ENCODE peak calls at places on chromosomes 13 and 19, in seven cellular contexts. One of them, this sample, is unnamed.

GRCh38 chr19:10525636-10526035 is 8.4 kb upstream of the S1PR5 start:
- DNase-seq in H1: no peak
- DNase-seq in GM12892: no peak
- DNase-seq in GM12878: no peak
- DNase-seq in HepG2: no peak
- DNase-seq in SK-N-SH: no peak
- DNase-seq in GM12891: no peak
- DNase-seq in this sample: no peak

GRCh38 chr13:100722517-100722916 is 47.9 kb upstream of the TMTC4 start:
- DNase-seq in SK-N-SH: no peak
- DNase-seq in HepG2: no peak
- DNase-seq in GM12891: no peak
- DNase-seq in H1: no peak
- DNase-seq in GM12892: no peak
- DNase-seq in GM12878: no peak
- DNase-seq in this sample: no peak

GRCh38 chr19:49421878-49422202 is 1.4 kb downstream of the PTH2 start:
- DNase-seq in GM12892: no peak
- DNase-seq in GM12878: no peak
- DNase-seq in GM12891: no peak
- DNase-seq in H1: no peak
- DNase-seq in SK-N-SH: no peak
- DNase-seq in HepG2: no peak
- DNase-seq in this sample: no peak

GRCh38 chr19:14561832-14562351 is 10.0 kb downstream of the NDUFB7 start:
- DNase-seq in H1: no peak
- DNase-seq in GM12891: no peak
- DNase-seq in HepG2: no peak
- DNase-seq in GM12878: no peak
- DNase-seq in SK-N-SH: peak; percentile 14
- DNase-seq in GM12892: no peak
- DNase-seq in this sample: no peak

GRCh38 chr19:37855098-37855497 is 51.3 kb downstream of the WDR87 start:
- DNase-seq in GM12892: peak; percentile 9
- DNase-seq in SK-N-SH: peak; percentile 95
- DNase-seq in GM12891: peak; percentile 37
- DNase-seq in GM12878: no peak
- DNase-seq in H1: no peak
- DNase-seq in HepG2: no peak
- DNase-seq in this sample: no peak

GRCh38 chr13:39209731-39210633 is 171.7 kb downstream of the NHLRC3 start:
- DNase-seq in H1: no peak
- DNase-seq in GM12878: no peak
- DNase-seq in SK-N-SH: no peak
- DNase-seq in GM12891: no peak
- DNase-seq in GM12892: no peak
- DNase-seq in HepG2: no peak
- DNase-seq in this sample: no peak

GRCh38 chr13:67119481-67119883 is 110.7 kb downstream of the PCDH9 start:
- DNase-seq in GM12891: no peak
- DNase-seq in H1: no peak
- DNase-seq in GM12892: no peak
- DNase-seq in GM12878: no peak
- DNase-seq in SK-N-SH: no peak
- DNase-seq in HepG2: no peak
- DNase-seq in this sample: no peak

GRCh38 chr13:66225071-66225470 is 1005.1 kb downstream of the PCDH9 start:
- DNase-seq in SK-N-SH: no peak
- DNase-seq in GM12878: no peak
- DNase-seq in GM12891: no peak
- DNase-seq in HepG2: no peak
- DNase-seq in H1: no peak
- DNase-seq in GM12892: no peak
- DNase-seq in this sample: no peak

GRCh38 chr19:54430306-54431254 is 15.3 kb downstream of the TTYH1 start:
- DNase-seq in H1: no peak
- DNase-seq in HepG2: no peak
- DNase-seq in GM12878: no peak
- DNase-seq in SK-N-SH: peak; percentile 86
- DNase-seq in GM12892: peak; percentile 56
- DNase-seq in GM12891: no peak
- DNase-seq in this sample: peak; percentile 84

GRCh38 chr13:89845874-89846273 is 1501.6 kb upstream of the MIR17HG start:
- DNase-seq in GM12878: no peak
- DNase-seq in HepG2: no peak
- DNase-seq in SK-N-SH: no peak
- DNase-seq in H1: no peak
- DNase-seq in GM12892: no peak
- DNase-seq in GM12891: no peak
- DNase-seq in this sample: no peak

GRCh38 chr19:28862238-28862637 is 350.7 kb downstream of the UQCRFS1 start:
- DNase-seq in GM12892: no peak
- DNase-seq in GM12891: no peak
- DNase-seq in HepG2: no peak
- DNase-seq in SK-N-SH: no peak
- DNase-seq in GM12878: no peak
- DNase-seq in H1: no peak
- DNase-seq in this sample: no peak

GRCh38 chr13:94345374-94346195 is 133.9 kb downstream of the DCT start:
- DNase-seq in GM12891: no peak
- DNase-seq in GM12892: no peak
- DNase-seq in H1: no peak
- DNase-seq in HepG2: peak; percentile 22
- DNase-seq in GM12878: no peak
- DNase-seq in SK-N-SH: peak; percentile 51
- DNase-seq in this sample: no peak

GRCh38 chr19:46533085-46534081 is 37.7 kb upstream of the PNMA8B start:
- DNase-seq in GM12878: no peak
- DNase-seq in GM12892: no peak
- DNase-seq in GM12891: no peak
- DNase-seq in SK-N-SH: peak; percentile 77
- DNase-seq in HepG2: no peak
- DNase-seq in H1: no peak
- DNase-seq in this sample: no peak

GRCh38 chr19:33259532-33259931 is 33.9 kb upstream of the SLC7A10 start:
- DNase-seq in SK-N-SH: no peak
- DNase-seq in GM12878: no peak
- DNase-seq in H1: no peak
- DNase-seq in GM12891: no peak
- DNase-seq in HepG2: no peak
- DNase-seq in GM12892: no peak
- DNase-seq in this sample: no peak

GRCh38 chr19:2016041-2016807 is 710 bp upstream of the BTBD2 start:
- DNase-seq in H1: no peak
- DNase-seq in SK-N-SH: peak; percentile 87
- DNase-seq in GM12878: peak; percentile 46
- DNase-seq in GM12892: peak; percentile 78
- DNase-seq in HepG2: peak; percentile 63
- DNase-seq in GM12891: peak; percentile 71
- DNase-seq in this sample: peak; percentile 76

GRCh38 chr19:17209126-17210036 is 5.8 kb upstream of the USE1 start:
- DNase-seq in GM12891: peak; percentile 73
- DNase-seq in SK-N-SH: peak; percentile 95
- DNase-seq in H1: peak; percentile 97
- DNase-seq in GM12892: peak; percentile 68
- DNase-seq in HepG2: no peak
- DNase-seq in GM12878: no peak
- DNase-seq in this sample: peak; percentile 99

GRCh38 chr13:28329395-28330158 is 165.4 kb downstream of the FLT1 start:
- DNase-seq in GM12891: no peak
- DNase-seq in HepG2: no peak
- DNase-seq in GM12878: no peak
- DNase-seq in GM12892: no peak
- DNase-seq in H1: no peak
- DNase-seq in SK-N-SH: no peak
- DNase-seq in this sample: peak; percentile 21

GRCh38 chr13:77028202-77028601 is 1.2 kb upstream of the FBXL3 start:
- DNase-seq in GM12892: no peak
- DNase-seq in GM12878: no peak
- DNase-seq in HepG2: no peak
- DNase-seq in GM12891: no peak
- DNase-seq in H1: no peak
- DNase-seq in SK-N-SH: no peak
- DNase-seq in this sample: no peak

GRCh38 chr19:7342143-7342542 is 6.6 kb upstream of the ARHGEF18 start:
- DNase-seq in HepG2: no peak
- DNase-seq in SK-N-SH: no peak
- DNase-seq in H1: no peak
- DNase-seq in GM12892: no peak
- DNase-seq in GM12878: no peak
- DNase-seq in GM12891: no peak
- DNase-seq in this sample: no peak

GRCh38 chr19:7336321-7336973 is 12.3 kb upstream of the ARHGEF18 start:
- DNase-seq in SK-N-SH: no peak
- DNase-seq in H1: no peak
- DNase-seq in GM12892: no peak
- DNase-seq in GM12891: no peak
- DNase-seq in GM12878: no peak
- DNase-seq in HepG2: no peak
- DNase-seq in this sample: no peak

GRCh38 chr19:7333198-7334118 is 15.3 kb upstream of the ARHGEF18 start:
- DNase-seq in H1: no peak
- DNase-seq in GM12891: no peak
- DNase-seq in GM12878: peak; percentile 92
- DNase-seq in HepG2: no peak
- DNase-seq in GM12892: no peak
- DNase-seq in SK-N-SH: no peak
- DNase-seq in this sample: no peak

GRCh38 chr19:7340959-7341837 is 7.5 kb upstream of the ARHGEF18 start:
- DNase-seq in H1: peak; percentile 66
- DNase-seq in SK-N-SH: peak; percentile 71
- DNase-seq in GM12892: no peak
- DNase-seq in GM12891: no peak
- DNase-seq in HepG2: peak; percentile 73
- DNase-seq in GM12878: peak; percentile 92
- DNase-seq in this sample: peak; percentile 67

GRCh38 chr19:7337380-7338194 is 11.2 kb upstream of the ARHGEF18 start:
- DNase-seq in SK-N-SH: no peak
- DNase-seq in HepG2: no peak
- DNase-seq in GM12892: peak; percentile 45
- DNase-seq in GM12878: peak; percentile 99
- DNase-seq in H1: no peak
- DNase-seq in GM12891: no peak
- DNase-seq in this sample: no peak
- TF ChIP-seq TAF1 in SK-N-SH: no peak
- TF ChIP-seq TAF1 in HepG2: no peak
- TF ChIP-seq TAF1 in GM12892: no peak
- TF ChIP-seq TAF1 in GM12878: peak; percentile 9
- TF ChIP-seq TAF1 in H1: no peak
- TF ChIP-seq TAF1 in GM12891: no peak
- TF ChIP-seq TAF1 in this sample: no peak

GRCh38 chr13:20428666-20429644 is 96.7 kb downstream of the CRYL1 start:
- DNase-seq in GM12891: no peak
- DNase-seq in GM12892: no peak
- DNase-seq in SK-N-SH: no peak
- DNase-seq in H1: no peak
- DNase-seq in HepG2: no peak
- DNase-seq in GM12878: no peak
- DNase-seq in this sample: no peak

GRCh38 chr13:20424959-20425358 is 100.7 kb downstream of the CRYL1 start:
- DNase-seq in GM12891: no peak
- DNase-seq in HepG2: no peak
- DNase-seq in SK-N-SH: no peak
- DNase-seq in GM12878: no peak
- DNase-seq in GM12892: no peak
- DNase-seq in H1: no peak
- DNase-seq in this sample: no peak

GRCh38 chr13:20426766-20427448 is 98.8 kb downstream of the CRYL1 start:
- DNase-seq in GM12878: no peak
- DNase-seq in SK-N-SH: no peak
- DNase-seq in GM12892: no peak
- DNase-seq in H1: no peak
- DNase-seq in HepG2: no peak
- DNase-seq in GM12891: no peak
- DNase-seq in this sample: no peak

GRCh38 chr13:20424559-20424852 is 101.2 kb downstream of the CRYL1 start:
- DNase-seq in SK-N-SH: no peak
- DNase-seq in GM12892: no peak
- DNase-seq in GM12878: no peak
- DNase-seq in HepG2: no peak
- DNase-seq in H1: no peak
- DNase-seq in GM12891: no peak
- DNase-seq in this sample: no peak

GRCh38 chr13:20425819-20426219 is 99.8 kb downstream of the CRYL1 start:
- DNase-seq in H1: no peak
- DNase-seq in SK-N-SH: peak; percentile 39
- DNase-seq in GM12892: no peak
- DNase-seq in GM12878: no peak
- DNase-seq in GM12891: no peak
- DNase-seq in HepG2: no peak
- DNase-seq in this sample: no peak
- TF ChIP-seq TAF1 in H1: no peak
- TF ChIP-seq TAF1 in SK-N-SH: no peak
- TF ChIP-seq TAF1 in GM12892: no peak
- TF ChIP-seq TAF1 in GM12878: no peak
- TF ChIP-seq TAF1 in GM12891: no peak
- TF ChIP-seq TAF1 in HepG2: no peak
- TF ChIP-seq TAF1 in this sample: no peak

GRCh38 chr13:50065712-50066111 is 50.5 kb downstream of the KCNRG start:
- DNase-seq in HepG2: no peak
- DNase-seq in H1: no peak
- DNase-seq in GM12891: no peak
- DNase-seq in SK-N-SH: no peak
- DNase-seq in GM12878: no peak
- DNase-seq in GM12892: no peak
- DNase-seq in this sample: no peak
- TF ChIP-seq TAF1 in HepG2: no peak
- TF ChIP-seq TAF1 in H1: no peak
- TF ChIP-seq TAF1 in GM12891: no peak
- TF ChIP-seq TAF1 in SK-N-SH: no peak
- TF ChIP-seq TAF1 in GM12878: no peak
- TF ChIP-seq TAF1 in GM12892: no peak
- TF ChIP-seq TAF1 in this sample: no peak

GRCh38 chr13:46207828-46208227 is 3.9 kb upstream of the LRRC63 start:
- DNase-seq in GM12892: no peak
- DNase-seq in H1: no peak
- DNase-seq in SK-N-SH: no peak
- DNase-seq in GM12891: no peak
- DNase-seq in HepG2: no peak
- DNase-seq in GM12878: no peak
- DNase-seq in this sample: no peak

GRCh38 chr13:46211116-46211515 is 612 bp upstream of the LRRC63 start:
- DNase-seq in GM12878: no peak
- DNase-seq in HepG2: no peak
- DNase-seq in H1: no peak
- DNase-seq in GM12891: no peak
- DNase-seq in GM12892: no peak
- DNase-seq in SK-N-SH: peak; percentile 32
- DNase-seq in this sample: peak; percentile 68

GRCh38 chr13:46210362-46211083 is 1.2 kb upstream of the LRRC63 start:
- DNase-seq in GM12891: no peak
- DNase-seq in H1: no peak
- DNase-seq in GM12892: no peak
- DNase-seq in GM12878: no peak
- DNase-seq in HepG2: no peak
- DNase-seq in SK-N-SH: no peak
- DNase-seq in this sample: no peak

GRCh38 chr13:46213242-46213641 is 1.5 kb downstream of the LRRC63 start:
- DNase-seq in H1: no peak
- DNase-seq in GM12878: no peak
- DNase-seq in GM12892: no peak
- DNase-seq in GM12891: no peak
- DNase-seq in SK-N-SH: no peak
- DNase-seq in HepG2: no peak
- DNase-seq in this sample: no peak

GRCh38 chr13:46211521-46212351 is at the start of gene LRRC63:
- DNase-seq in HepG2: no peak
- DNase-seq in GM12891: peak; percentile 59
- DNase-seq in GM12878: no peak
- DNase-seq in GM12892: peak; percentile 48
- DNase-seq in SK-N-SH: peak; percentile 91
- DNase-seq in H1: no peak
- DNase-seq in this sample: peak; percentile 88
- TF ChIP-seq TAF1 in HepG2: no peak
- TF ChIP-seq TAF1 in GM12891: no peak
- TF ChIP-seq TAF1 in GM12878: no peak
- TF ChIP-seq TAF1 in GM12892: no peak
- TF ChIP-seq TAF1 in SK-N-SH: no peak
- TF ChIP-seq TAF1 in H1: no peak
- TF ChIP-seq TAF1 in this sample: no peak